ENCODE peak calls at places on chromosome 5, in six cellular contexts. One of them, this sample, is unnamed.

GRCh38 chr5:65070026-65070425 is 301.3 kb downstream of the CWC27 start:
- DNase-seq in effector memory CD8-positive, alpha-beta T cell: no peak
- DNase-seq in lung: no peak
- DNase-seq in activated naive CD8-positive, alpha-beta T cell treated with anti-CD3 and anti-CD28 coated beads, Interleukin-2, amount 50 U/mL, for 24 hours: no peak
- DNase-seq in T-helper 9 cell: no peak
- DNase-seq in stromal cell of bone marrow: no peak
- DNase-seq in this sample: no peak

GRCh38 chr5:164175083-164175482 is 669.7 kb downstream of the MAT2B start:
- DNase-seq in effector memory CD8-positive, alpha-beta T cell: no peak
- DNase-seq in activated naive CD8-positive, alpha-beta T cell treated with anti-CD3 and anti-CD28 coated beads, Interleukin-2, amount 50 U/mL, for 24 hours: no peak
- DNase-seq in lung: no peak
- DNase-seq in T-helper 9 cell: no peak
- DNase-seq in stromal cell of bone marrow: no peak
- DNase-seq in this sample: no peak

GRCh38 chr5:139394123-139394653 is 716 bp downstream of the PROB1 start:
- DNase-seq in effector memory CD8-positive, alpha-beta T cell: peak
- DNase-seq in lung: no peak
- DNase-seq in T-helper 9 cell: peak
- DNase-seq in activated naive CD8-positive, alpha-beta T cell treated with anti-CD3 and anti-CD28 coated beads, Interleukin-2, amount 50 U/mL, for 24 hours: peak
- DNase-seq in stromal cell of bone marrow: no peak
- DNase-seq in this sample: peak

GRCh38 chr5:172429201-172429940 is 25.0 kb downstream of the SH3PXD2B start:
- DNase-seq in activated naive CD8-positive, alpha-beta T cell treated with anti-CD3 and anti-CD28 coated beads, Interleukin-2, amount 50 U/mL, for 24 hours: no peak
- DNase-seq in lung: peak
- DNase-seq in T-helper 9 cell: no peak
- DNase-seq in effector memory CD8-positive, alpha-beta T cell: no peak
- DNase-seq in stromal cell of bone marrow: peak
- DNase-seq in this sample: no peak

GRCh38 chr5:107268241-107268640 is 402.5 kb downstream of the EFNA5 start:
- DNase-seq in effector memory CD8-positive, alpha-beta T cell: no peak
- DNase-seq in lung: no peak
- DNase-seq in activated naive CD8-positive, alpha-beta T cell treated with anti-CD3 and anti-CD28 coated beads, Interleukin-2, amount 50 U/mL, for 24 hours: no peak
- DNase-seq in T-helper 9 cell: no peak
- DNase-seq in stromal cell of bone marrow: no peak
- DNase-seq in this sample: no peak

GRCh38 chr5:150134198-150134588 is 21.5 kb downstream of the PDGFRB start:
- DNase-seq in stromal cell of bone marrow: no peak
- DNase-seq in activated naive CD8-positive, alpha-beta T cell treated with anti-CD3 and anti-CD28 coated beads, Interleukin-2, amount 50 U/mL, for 24 hours: no peak
- DNase-seq in T-helper 9 cell: no peak
- DNase-seq in effector memory CD8-positive, alpha-beta T cell: no peak
- DNase-seq in lung: no peak
- DNase-seq in this sample: no peak

GRCh38 chr5:108386345-108387061 is 4.6 kb upstream of the FBXL17 start:
- DNase-seq in lung: no peak
- DNase-seq in effector memory CD8-positive, alpha-beta T cell: no peak
- DNase-seq in stromal cell of bone marrow: no peak
- DNase-seq in activated naive CD8-positive, alpha-beta T cell treated with anti-CD3 and anti-CD28 coated beads, Interleukin-2, amount 50 U/mL, for 24 hours: no peak
- DNase-seq in T-helper 9 cell: no peak
- DNase-seq in this sample: no peak

GRCh38 chr5:60634054-60634453 is 65.9 kb downstream of the DEPDC1B start:
- DNase-seq in lung: no peak
- DNase-seq in activated naive CD8-positive, alpha-beta T cell treated with anti-CD3 and anti-CD28 coated beads, Interleukin-2, amount 50 U/mL, for 24 hours: no peak
- DNase-seq in effector memory CD8-positive, alpha-beta T cell: no peak
- DNase-seq in T-helper 9 cell: no peak
- DNase-seq in stromal cell of bone marrow: no peak
- DNase-seq in this sample: no peak

GRCh38 chr5:42840279-42840678 is 28.6 kb upstream of the SELENOP start:
- DNase-seq in activated naive CD8-positive, alpha-beta T cell treated with anti-CD3 and anti-CD28 coated beads, Interleukin-2, amount 50 U/mL, for 24 hours: no peak
- DNase-seq in lung: peak
- DNase-seq in effector memory CD8-positive, alpha-beta T cell: no peak
- DNase-seq in stromal cell of bone marrow: peak
- DNase-seq in T-helper 9 cell: no peak
- DNase-seq in this sample: no peak

GRCh38 chr5:148011407-148012124 is 52.2 kb upstream of the SPINK5 start:
- DNase-seq in stromal cell of bone marrow: peak
- DNase-seq in T-helper 9 cell: no peak
- DNase-seq in effector memory CD8-positive, alpha-beta T cell: no peak
- DNase-seq in lung: no peak
- DNase-seq in activated naive CD8-positive, alpha-beta T cell treated with anti-CD3 and anti-CD28 coated beads, Interleukin-2, amount 50 U/mL, for 24 hours: no peak
- DNase-seq in this sample: no peak

GRCh38 chr5:154267516-154267915 is 77.0 kb downstream of the GALNT10 start:
- DNase-seq in T-helper 9 cell: no peak
- DNase-seq in lung: no peak
- DNase-seq in activated naive CD8-positive, alpha-beta T cell treated with anti-CD3 and anti-CD28 coated beads, Interleukin-2, amount 50 U/mL, for 24 hours: no peak
- DNase-seq in stromal cell of bone marrow: peak
- DNase-seq in effector memory CD8-positive, alpha-beta T cell: no peak
- DNase-seq in this sample: no peak

GRCh38 chr5:128436825-128437224 is 101.2 kb downstream of the FBN2 start:
- DNase-seq in stromal cell of bone marrow: peak
- DNase-seq in lung: no peak
- DNase-seq in T-helper 9 cell: no peak
- DNase-seq in effector memory CD8-positive, alpha-beta T cell: no peak
- DNase-seq in activated naive CD8-positive, alpha-beta T cell treated with anti-CD3 and anti-CD28 coated beads, Interleukin-2, amount 50 U/mL, for 24 hours: no peak
- DNase-seq in this sample: no peak

GRCh38 chr5:176721509-176721908 is 74.2 kb downstream of the TSPAN17 start:
- DNase-seq in effector memory CD8-positive, alpha-beta T cell: no peak
- DNase-seq in lung: no peak
- DNase-seq in stromal cell of bone marrow: no peak
- DNase-seq in T-helper 9 cell: no peak
- DNase-seq in activated naive CD8-positive, alpha-beta T cell treated with anti-CD3 and anti-CD28 coated beads, Interleukin-2, amount 50 U/mL, for 24 hours: no peak
- DNase-seq in this sample: no peak

GRCh38 chr5:176166427-176166826 is 71.8 kb upstream of the SIMC1 start:
- DNase-seq in T-helper 9 cell: no peak
- DNase-seq in activated naive CD8-positive, alpha-beta T cell treated with anti-CD3 and anti-CD28 coated beads, Interleukin-2, amount 50 U/mL, for 24 hours: no peak
- DNase-seq in lung: no peak
- DNase-seq in effector memory CD8-positive, alpha-beta T cell: no peak
- DNase-seq in stromal cell of bone marrow: no peak
- DNase-seq in this sample: no peak

GRCh38 chr5:169299651-169300467 is 1.1 kb downstream of the SLIT3 start:
- DNase-seq in stromal cell of bone marrow: no peak
- DNase-seq in T-helper 9 cell: no peak
- DNase-seq in lung: peak
- DNase-seq in activated naive CD8-positive, alpha-beta T cell treated with anti-CD3 and anti-CD28 coated beads, Interleukin-2, amount 50 U/mL, for 24 hours: no peak
- DNase-seq in effector memory CD8-positive, alpha-beta T cell: no peak
- DNase-seq in this sample: no peak

GRCh38 chr5:81486711-81487110 is 92.8 kb upstream of the ACOT12 start:
- DNase-seq in lung: no peak
- DNase-seq in effector memory CD8-positive, alpha-beta T cell: no peak
- DNase-seq in T-helper 9 cell: no peak
- DNase-seq in activated naive CD8-positive, alpha-beta T cell treated with anti-CD3 and anti-CD28 coated beads, Interleukin-2, amount 50 U/mL, for 24 hours: no peak
- DNase-seq in stromal cell of bone marrow: no peak
- DNase-seq in this sample: no peak

GRCh38 chr5:177328545-177329231 is 17.0 kb upstream of the MXD3 start:
- DNase-seq in activated naive CD8-positive, alpha-beta T cell treated with anti-CD3 and anti-CD28 coated beads, Interleukin-2, amount 50 U/mL, for 24 hours: no peak
- DNase-seq in lung: no peak
- DNase-seq in T-helper 9 cell: no peak
- DNase-seq in stromal cell of bone marrow: no peak
- DNase-seq in effector memory CD8-positive, alpha-beta T cell: no peak
- DNase-seq in this sample: no peak

GRCh38 chr5:180495991-180496741 is 2.0 kb downstream of the CNOT6 start:
- DNase-seq in lung: no peak
- DNase-seq in T-helper 9 cell: no peak
- DNase-seq in stromal cell of bone marrow: no peak
- DNase-seq in effector memory CD8-positive, alpha-beta T cell: no peak
- DNase-seq in activated naive CD8-positive, alpha-beta T cell treated with anti-CD3 and anti-CD28 coated beads, Interleukin-2, amount 50 U/mL, for 24 hours: no peak
- DNase-seq in this sample: no peak

GRCh38 chr5:154296525-154297159 is 106.1 kb downstream of the GALNT10 start:
- DNase-seq in activated naive CD8-positive, alpha-beta T cell treated with anti-CD3 and anti-CD28 coated beads, Interleukin-2, amount 50 U/mL, for 24 hours: no peak
- DNase-seq in effector memory CD8-positive, alpha-beta T cell: no peak
- DNase-seq in lung: no peak
- DNase-seq in stromal cell of bone marrow: no peak
- DNase-seq in T-helper 9 cell: no peak
- DNase-seq in this sample: no peak

GRCh38 chr5:67089200-67089725 is 107.3 kb downstream of the CD180 start:
- DNase-seq in lung: no peak
- DNase-seq in T-helper 9 cell: no peak
- DNase-seq in stromal cell of bone marrow: peak
- DNase-seq in effector memory CD8-positive, alpha-beta T cell: no peak
- DNase-seq in activated naive CD8-positive, alpha-beta T cell treated with anti-CD3 and anti-CD28 coated beads, Interleukin-2, amount 50 U/mL, for 24 hours: no peak
- DNase-seq in this sample: no peak

GRCh38 chr5:60633336-60633735 is 66.6 kb downstream of the DEPDC1B start:
- DNase-seq in T-helper 9 cell: no peak
- DNase-seq in stromal cell of bone marrow: peak
- DNase-seq in lung: no peak
- DNase-seq in effector memory CD8-positive, alpha-beta T cell: no peak
- DNase-seq in activated naive CD8-positive, alpha-beta T cell treated with anti-CD3 and anti-CD28 coated beads, Interleukin-2, amount 50 U/mL, for 24 hours: no peak
- DNase-seq in this sample: no peak

GRCh38 chr5:132180134-132180745 is 47.4 kb downstream of the P4HA2 start:
- DNase-seq in effector memory CD8-positive, alpha-beta T cell: no peak
- DNase-seq in lung: no peak
- DNase-seq in stromal cell of bone marrow: peak
- DNase-seq in activated naive CD8-positive, alpha-beta T cell treated with anti-CD3 and anti-CD28 coated beads, Interleukin-2, amount 50 U/mL, for 24 hours: no peak
- DNase-seq in T-helper 9 cell: no peak
- DNase-seq in this sample: peak

GRCh38 chr5:169547508-169547907 is 36.1 kb upstream of the SPDL1 start:
- DNase-seq in T-helper 9 cell: no peak
- DNase-seq in stromal cell of bone marrow: peak
- DNase-seq in effector memory CD8-positive, alpha-beta T cell: no peak
- DNase-seq in lung: no peak
- DNase-seq in activated naive CD8-positive, alpha-beta T cell treated with anti-CD3 and anti-CD28 coated beads, Interleukin-2, amount 50 U/mL, for 24 hours: no peak
- DNase-seq in this sample: no peak

GRCh38 chr5:33319841-33320240 is 120.9 kb upstream of the TARS1 start:
- DNase-seq in stromal cell of bone marrow: no peak
- DNase-seq in lung: no peak
- DNase-seq in activated naive CD8-positive, alpha-beta T cell treated with anti-CD3 and anti-CD28 coated beads, Interleukin-2, amount 50 U/mL, for 24 hours: no peak
- DNase-seq in T-helper 9 cell: no peak
- DNase-seq in effector memory CD8-positive, alpha-beta T cell: no peak
- DNase-seq in this sample: peak

GRCh38 chr5:400282-401215 is 42.4 kb upstream of the EXOC3 start:
- DNase-seq in effector memory CD8-positive, alpha-beta T cell: no peak
- DNase-seq in stromal cell of bone marrow: peak
- DNase-seq in lung: no peak
- DNase-seq in activated naive CD8-positive, alpha-beta T cell treated with anti-CD3 and anti-CD28 coated beads, Interleukin-2, amount 50 U/mL, for 24 hours: no peak
- DNase-seq in T-helper 9 cell: no peak
- DNase-seq in this sample: no peak

GRCh38 chr5:153896701-153897100 is 142.0 kb downstream of the FAM114A2 start:
- DNase-seq in activated naive CD8-positive, alpha-beta T cell treated with anti-CD3 and anti-CD28 coated beads, Interleukin-2, amount 50 U/mL, for 24 hours: no peak
- DNase-seq in effector memory CD8-positive, alpha-beta T cell: no peak
- DNase-seq in T-helper 9 cell: no peak
- DNase-seq in lung: no peak
- DNase-seq in stromal cell of bone marrow: peak
- DNase-seq in this sample: peak

GRCh38 chr5:52800394-52801213 is 12.9 kb downstream of the ITGA1 start:
- DNase-seq in lung: peak
- DNase-seq in effector memory CD8-positive, alpha-beta T cell: peak
- DNase-seq in T-helper 9 cell: peak
- DNase-seq in stromal cell of bone marrow: no peak
- DNase-seq in activated naive CD8-positive, alpha-beta T cell treated with anti-CD3 and anti-CD28 coated beads, Interleukin-2, amount 50 U/mL, for 24 hours: peak
- DNase-seq in this sample: peak

GRCh38 chr5:39670391-39670790 is 245.6 kb upstream of the DAB2 start:
- DNase-seq in effector memory CD8-positive, alpha-beta T cell: no peak
- DNase-seq in T-helper 9 cell: no peak
- DNase-seq in activated naive CD8-positive, alpha-beta T cell treated with anti-CD3 and anti-CD28 coated beads, Interleukin-2, amount 50 U/mL, for 24 hours: no peak
- DNase-seq in lung: no peak
- DNase-seq in stromal cell of bone marrow: no peak
- DNase-seq in this sample: no peak

GRCh38 chr5:137923856-137924255 is 34.6 kb downstream of the PKD2L2 start:
- DNase-seq in effector memory CD8-positive, alpha-beta T cell: no peak
- DNase-seq in stromal cell of bone marrow: no peak
- DNase-seq in lung: no peak
- DNase-seq in activated naive CD8-positive, alpha-beta T cell treated with anti-CD3 and anti-CD28 coated beads, Interleukin-2, amount 50 U/mL, for 24 hours: no peak
- DNase-seq in T-helper 9 cell: no peak
- DNase-seq in this sample: no peak

GRCh38 chr5:139210585-139210984 is 12.4 kb upstream of the SIL1 start:
- DNase-seq in effector memory CD8-positive, alpha-beta T cell: no peak
- DNase-seq in stromal cell of bone marrow: no peak
- DNase-seq in activated naive CD8-positive, alpha-beta T cell treated with anti-CD3 and anti-CD28 coated beads, Interleukin-2, amount 50 U/mL, for 24 hours: no peak
- DNase-seq in T-helper 9 cell: no peak
- DNase-seq in lung: no peak
- DNase-seq in this sample: no peak

GRCh38 chr5:135322271-135322670 is 76.8 kb downstream of the MACROH2A1 start:
- DNase-seq in effector memory CD8-positive, alpha-beta T cell: no peak
- DNase-seq in stromal cell of bone marrow: no peak
- DNase-seq in activated naive CD8-positive, alpha-beta T cell treated with anti-CD3 and anti-CD28 coated beads, Interleukin-2, amount 50 U/mL, for 24 hours: no peak
- DNase-seq in T-helper 9 cell: no peak
- DNase-seq in lung: no peak
- DNase-seq in this sample: no peak

GRCh38 chr5:10354048-10354872 is 765 bp downstream of the MARCHF6 start:
- DNase-seq in T-helper 9 cell: peak
- DNase-seq in lung: no peak
- DNase-seq in activated naive CD8-positive, alpha-beta T cell treated with anti-CD3 and anti-CD28 coated beads, Interleukin-2, amount 50 U/mL, for 24 hours: peak
- DNase-seq in stromal cell of bone marrow: no peak
- DNase-seq in effector memory CD8-positive, alpha-beta T cell: peak
- DNase-seq in this sample: peak

GRCh38 chr5:14699807-14700400 is 35.4 kb downstream of the OTULIN start:
- DNase-seq in lung: no peak
- DNase-seq in stromal cell of bone marrow: no peak
- DNase-seq in T-helper 9 cell: no peak
- DNase-seq in effector memory CD8-positive, alpha-beta T cell: no peak
- DNase-seq in activated naive CD8-positive, alpha-beta T cell treated with anti-CD3 and anti-CD28 coated beads, Interleukin-2, amount 50 U/mL, for 24 hours: no peak
- DNase-seq in this sample: no peak

GRCh38 chr5:169801324-169801777 is 164.3 kb downstream of the DOCK2 start:
- DNase-seq in lung: no peak
- DNase-seq in stromal cell of bone marrow: no peak
- DNase-seq in activated naive CD8-positive, alpha-beta T cell treated with anti-CD3 and anti-CD28 coated beads, Interleukin-2, amount 50 U/mL, for 24 hours: no peak
- DNase-seq in T-helper 9 cell: no peak
- DNase-seq in effector memory CD8-positive, alpha-beta T cell: no peak
- DNase-seq in this sample: no peak

This sample was measured in OCI-LY7.